ENCODE peak calls at places on chromosomes 16 and 17, in six cellular contexts. One of them, this sample, is unnamed.

GRCh38 chr17:72743037-72743467 is 349.4 kb downstream of the SLC39A11 start:
- DNase-seq in epithelial cell of prostate: no peak
- DNase-seq in HCT116: no peak
- DNase-seq in heart right ventricle: no peak
- DNase-seq in lung: no peak
- DNase-seq in osteoblast: no peak
- DNase-seq in this sample: no peak

GRCh38 chr17:29140051-29140582 is 40.1 kb downstream of the MYO18A start:
- DNase-seq in HCT116: no peak
- DNase-seq in epithelial cell of prostate: no peak
- DNase-seq in heart right ventricle: peak; percentile 91
- DNase-seq in osteoblast: peak; percentile 90
- DNase-seq in lung: peak; percentile 84
- DNase-seq in this sample: peak; percentile 95

GRCh38 chr17:1422907-1423306 is 22.9 kb upstream of the YWHAE start:
- DNase-seq in osteoblast: peak; percentile 97
- DNase-seq in epithelial cell of prostate: peak; percentile 77
- DNase-seq in lung: peak; percentile 53
- DNase-seq in HCT116: no peak
- DNase-seq in heart right ventricle: peak; percentile 22
- DNase-seq in this sample: no peak

GRCh38 chr17:81842725-81843504 is 8.1 kb upstream of the PPP1R27 start:
- DNase-seq in lung: no peak
- DNase-seq in osteoblast: no peak
- DNase-seq in heart right ventricle: no peak
- DNase-seq in epithelial cell of prostate: no peak
- DNase-seq in HCT116: no peak
- DNase-seq in this sample: no peak

GRCh38 chr17:15886804-15887203 is 58.1 kb upstream of the ADORA2B start:
- DNase-seq in osteoblast: no peak
- DNase-seq in epithelial cell of prostate: no peak
- DNase-seq in lung: no peak
- DNase-seq in HCT116: no peak
- DNase-seq in heart right ventricle: no peak
- DNase-seq in this sample: no peak

GRCh38 chr17:30336369-30337171 is 2.7 kb upstream of the TMIGD1 start:
- DNase-seq in osteoblast: peak; percentile 82
- DNase-seq in HCT116: peak; percentile 79
- DNase-seq in lung: peak; percentile 57
- DNase-seq in epithelial cell of prostate: no peak
- DNase-seq in heart right ventricle: peak; percentile 9
- DNase-seq in this sample: peak; percentile 86

GRCh38 chr17:35752945-35753764 is at the start of gene GAS2L2:
- DNase-seq in lung: no peak
- DNase-seq in HCT116: no peak
- DNase-seq in heart right ventricle: no peak
- DNase-seq in epithelial cell of prostate: no peak
- DNase-seq in osteoblast: no peak
- DNase-seq in this sample: no peak

GRCh38 chr16:82655315-82655714 is 28.5 kb downstream of the CDH13 start:
- DNase-seq in epithelial cell of prostate: no peak
- DNase-seq in osteoblast: peak; percentile 84
- DNase-seq in heart right ventricle: peak; percentile 40
- DNase-seq in lung: no peak
- DNase-seq in HCT116: no peak
- DNase-seq in this sample: no peak

GRCh38 chr16:77169650-77170236 is 21.2 kb upstream of the MON1B start:
- DNase-seq in lung: peak; percentile 51
- DNase-seq in osteoblast: peak; percentile 43
- DNase-seq in heart right ventricle: peak; percentile 32
- DNase-seq in HCT116: peak; percentile 42
- DNase-seq in epithelial cell of prostate: peak; percentile 12
- DNase-seq in this sample: no peak

GRCh38 chr17:42387663-42388380 is 420 bp downstream of the STAT3 start:
- DNase-seq in epithelial cell of prostate: no peak
- DNase-seq in HCT116: no peak
- DNase-seq in osteoblast: peak; percentile 47
- DNase-seq in heart right ventricle: peak; percentile 36
- DNase-seq in lung: peak; percentile 59
- DNase-seq in this sample: no peak

GRCh38 chr17:60390881-60391418 is 983 bp downstream of the USP32 start:
- DNase-seq in lung: no peak
- DNase-seq in HCT116: no peak
- DNase-seq in epithelial cell of prostate: no peak
- DNase-seq in heart right ventricle: peak; percentile 14
- DNase-seq in osteoblast: peak; percentile 66
- DNase-seq in this sample: peak; percentile 92

GRCh38 chr16:83100679-83101078 is 473.9 kb downstream of the CDH13 start:
- DNase-seq in HCT116: no peak
- DNase-seq in lung: no peak
- DNase-seq in heart right ventricle: no peak
- DNase-seq in osteoblast: no peak
- DNase-seq in epithelial cell of prostate: peak; percentile 61
- DNase-seq in this sample: no peak

GRCh38 chr17:78241277-78242023 is 10.0 kb downstream of the TMEM235 start:
- DNase-seq in lung: no peak
- DNase-seq in epithelial cell of prostate: no peak
- DNase-seq in heart right ventricle: no peak
- DNase-seq in osteoblast: peak; percentile 84
- DNase-seq in HCT116: peak; percentile 90
- DNase-seq in this sample: no peak

GRCh38 chr17:62643496-62643895 is 16.0 kb downstream of the MRC2 start:
- DNase-seq in HCT116: no peak
- DNase-seq in heart right ventricle: no peak
- DNase-seq in epithelial cell of prostate: no peak
- DNase-seq in osteoblast: no peak
- DNase-seq in lung: no peak
- DNase-seq in this sample: no peak

GRCh38 chr17:68195667-68196393 is 52.0 kb upstream of the AMZ2 start:
- DNase-seq in HCT116: no peak
- DNase-seq in epithelial cell of prostate: no peak
- DNase-seq in heart right ventricle: no peak
- DNase-seq in lung: no peak
- DNase-seq in osteoblast: peak; percentile 77
- DNase-seq in this sample: no peak

GRCh38 chr16:86365513-86366040 is 144.8 kb upstream of the FOXF1 start:
- DNase-seq in HCT116: no peak
- DNase-seq in lung: no peak
- DNase-seq in osteoblast: no peak
- DNase-seq in epithelial cell of prostate: no peak
- DNase-seq in heart right ventricle: no peak
- DNase-seq in this sample: no peak

GRCh38 chr16:23843143-23843542 is 7.4 kb downstream of the PRKCB start:
- DNase-seq in HCT116: no peak
- DNase-seq in heart right ventricle: no peak
- DNase-seq in epithelial cell of prostate: no peak
- DNase-seq in osteoblast: no peak
- DNase-seq in lung: no peak
- DNase-seq in this sample: no peak

GRCh38 chr16:56425439-56425832 is at the start of gene AMFR:
- DNase-seq in HCT116: peak; percentile 54
- DNase-seq in lung: peak; percentile 40
- DNase-seq in heart right ventricle: peak; percentile 58
- DNase-seq in osteoblast: peak; percentile 99
- DNase-seq in epithelial cell of prostate: no peak
- DNase-seq in this sample: no peak

GRCh38 chr16:24228514-24228913 is 27.6 kb upstream of the CACNG3 start:
- DNase-seq in heart right ventricle: no peak
- DNase-seq in lung: no peak
- DNase-seq in osteoblast: no peak
- DNase-seq in epithelial cell of prostate: no peak
- DNase-seq in HCT116: no peak
- DNase-seq in this sample: no peak

GRCh38 chr17:58305626-58306025 is 23.0 kb downstream of the TSPOAP1 start:
- DNase-seq in osteoblast: peak; percentile 58
- DNase-seq in epithelial cell of prostate: no peak
- DNase-seq in HCT116: no peak
- DNase-seq in lung: peak; percentile 26
- DNase-seq in heart right ventricle: no peak
- DNase-seq in this sample: peak; percentile 72

GRCh38 chr17:1438593-1439083 is 17.4 kb downstream of the CRK start:
- DNase-seq in HCT116: no peak
- DNase-seq in lung: no peak
- DNase-seq in epithelial cell of prostate: no peak
- DNase-seq in osteoblast: no peak
- DNase-seq in heart right ventricle: no peak
- DNase-seq in this sample: no peak

DNA sequence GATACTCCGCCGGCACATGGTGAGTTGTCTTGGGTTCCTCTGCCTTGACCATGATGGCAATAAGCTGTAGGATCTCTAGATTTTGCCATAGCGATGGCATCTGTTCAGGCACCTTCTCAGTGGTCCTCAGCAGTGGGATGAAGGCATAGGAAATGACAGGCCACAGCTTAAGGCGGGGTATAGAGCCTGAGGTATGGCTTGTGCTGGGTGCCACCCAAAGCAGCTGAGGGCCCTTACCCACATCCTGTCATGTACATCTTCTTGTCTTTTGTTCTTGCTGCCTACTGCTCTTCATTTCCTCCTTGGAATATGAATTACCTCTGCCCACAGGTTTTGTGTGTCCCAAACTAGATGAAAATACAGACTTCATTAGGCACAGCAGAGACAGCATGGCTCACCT is 29.5 kb downstream of the KAT7 start:
- DNase-seq in epithelial cell of prostate: no peak
- DNase-seq in HCT116: no peak
- DNase-seq in lung: no peak
- DNase-seq in osteoblast: no peak
- DNase-seq in heart right ventricle: no peak
- DNase-seq in this sample: no peak
- H3K27ac ChIP-seq in epithelial cell of prostate: no peak overlapping the region
- H3K27ac ChIP-seq in HCT116: no peak overlapping the region
- H3K27ac ChIP-seq in lung: no peak overlapping the region
- H3K27ac ChIP-seq in osteoblast: no peak overlapping the region
- H3K27ac ChIP-seq in heart right ventricle: no peak overlapping the region
- H3K27ac ChIP-seq in this sample: peak overlapping the region; percentile 32

DNA sequence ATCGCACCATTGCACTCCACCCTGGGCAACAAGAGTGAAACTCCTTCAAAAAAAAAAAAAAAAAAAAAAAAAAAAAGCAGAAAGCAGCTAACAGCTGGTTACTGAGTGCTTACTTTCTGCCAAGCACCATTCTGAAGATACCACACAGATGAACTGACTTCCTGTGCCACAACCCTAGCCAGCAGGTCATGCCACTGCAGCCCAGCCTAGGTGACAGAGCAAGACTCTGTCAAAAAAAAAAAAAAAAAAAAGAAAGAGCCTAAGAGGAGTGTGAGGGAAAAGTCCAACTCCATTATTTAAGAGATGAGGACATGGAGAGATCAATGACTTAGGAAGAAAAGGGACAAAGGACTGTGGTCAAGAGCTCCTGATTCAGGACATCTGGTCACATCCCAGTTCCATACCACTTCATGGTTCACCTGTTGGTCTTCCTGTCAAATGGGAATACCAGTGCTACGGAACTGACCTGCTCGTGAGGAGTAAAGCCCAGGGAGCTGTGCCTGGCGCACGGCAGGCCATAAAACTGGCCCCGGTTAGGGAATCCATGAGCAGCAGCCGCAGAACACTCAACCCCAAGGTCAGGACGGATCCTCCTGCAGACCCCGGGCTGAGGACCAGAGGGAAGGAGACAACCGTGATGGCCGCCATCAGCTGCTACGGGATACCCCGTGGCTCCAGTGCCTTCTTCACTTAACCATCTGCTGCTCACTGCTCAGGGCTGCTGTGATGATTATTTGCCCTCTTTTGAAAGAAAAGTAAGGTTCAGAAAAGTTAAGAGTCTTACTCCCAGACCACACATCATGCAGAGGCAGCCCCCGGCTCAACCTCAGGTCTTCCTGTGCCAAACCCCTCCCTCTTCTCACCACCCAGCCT is 950 bp downstream of the KLHDC4 start:
- DNase-seq in epithelial cell of prostate: no peak
- DNase-seq in HCT116: no peak
- DNase-seq in lung: no peak
- DNase-seq in heart right ventricle: no peak
- DNase-seq in osteoblast: no peak
- DNase-seq in this sample: no peak
- H3K27ac ChIP-seq in epithelial cell of prostate: peak overlapping the region; percentile 71
- H3K27ac ChIP-seq in HCT116: peak overlapping the region; percentile 68
- H3K27ac ChIP-seq in lung: no peak overlapping the region
- H3K27ac ChIP-seq in heart right ventricle: peak overlapping the region; percentile 90
- H3K27ac ChIP-seq in osteoblast: peak overlapping the region; percentile 92
- H3K27ac ChIP-seq in this sample: peak overlapping the region; percentile 88

DNA sequence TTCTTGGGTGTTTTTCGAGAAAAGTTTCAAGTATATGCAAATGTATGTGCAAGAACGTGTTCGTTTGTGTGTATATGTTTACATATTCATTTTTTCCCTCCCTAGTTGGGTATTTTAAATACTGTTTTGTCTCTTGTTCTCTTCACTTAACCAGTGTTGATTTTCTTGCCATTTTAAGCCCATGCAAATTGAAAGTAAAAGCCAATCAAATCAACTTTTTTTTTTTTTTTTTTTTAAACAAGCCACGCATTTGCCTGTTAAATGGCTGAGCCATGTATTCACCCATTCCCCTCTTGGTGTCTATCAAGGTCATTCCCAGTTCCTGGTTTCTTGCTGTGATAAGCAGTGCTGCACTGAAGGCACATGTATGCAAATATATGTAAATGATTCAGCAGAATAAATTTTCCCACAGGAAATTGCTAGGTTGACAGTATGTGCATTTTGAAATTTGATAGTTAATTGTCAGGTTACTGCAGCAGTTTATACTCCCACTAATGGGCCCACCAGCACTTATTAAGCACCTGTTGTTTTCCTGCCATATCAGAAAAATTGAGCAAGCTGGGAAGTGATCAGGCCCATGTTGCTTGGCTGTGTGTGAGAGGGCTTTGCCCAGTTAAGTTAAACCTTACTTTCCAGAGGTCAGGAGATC is 12.3 kb downstream of the ABCC1 start:
- DNase-seq in epithelial cell of prostate: no peak
- DNase-seq in HCT116: no peak
- DNase-seq in lung: no peak
- DNase-seq in heart right ventricle: no peak
- DNase-seq in osteoblast: no peak
- DNase-seq in this sample: no peak
- H3K27ac ChIP-seq in epithelial cell of prostate: no peak overlapping the region
- H3K27ac ChIP-seq in HCT116: no peak overlapping the region
- H3K27ac ChIP-seq in lung: no peak overlapping the region
- H3K27ac ChIP-seq in heart right ventricle: no peak overlapping the region
- H3K27ac ChIP-seq in osteoblast: no peak overlapping the region
- H3K27ac ChIP-seq in this sample: peak overlapping the region; percentile 43

GRCh38 chr16:46882304-46882939 is 1.7 kb upstream of the GPT2 start:
- DNase-seq in lung: no peak
- DNase-seq in osteoblast: no peak
- DNase-seq in HCT116: no peak
- DNase-seq in heart right ventricle: no peak
- DNase-seq in epithelial cell of prostate: no peak
- DNase-seq in this sample: no peak

GRCh38 chr16:46884513-46885293 is 541 bp downstream of the GPT2 start:
- DNase-seq in osteoblast: no peak
- DNase-seq in heart right ventricle: no peak
- DNase-seq in lung: no peak
- DNase-seq in HCT116: no peak
- DNase-seq in epithelial cell of prostate: no peak
- DNase-seq in this sample: no peak

GRCh38 chr16:46882940-46883307 is 1.2 kb upstream of the GPT2 start:
- DNase-seq in HCT116: no peak
- DNase-seq in epithelial cell of prostate: no peak
- DNase-seq in lung: no peak
- DNase-seq in osteoblast: no peak
- DNase-seq in heart right ventricle: no peak
- DNase-seq in this sample: no peak

GRCh38 chr16:46883690-46884512 is at the start of gene GPT2:
- DNase-seq in epithelial cell of prostate: peak; percentile 59
- DNase-seq in lung: peak; percentile 97
- DNase-seq in osteoblast: peak; percentile 98
- DNase-seq in HCT116: peak; percentile 91
- DNase-seq in heart right ventricle: peak; percentile 97
- DNase-seq in this sample: peak; percentile 97

GRCh38 chr16:46883353-46883689 is 841 bp upstream of the GPT2 start:
- DNase-seq in epithelial cell of prostate: no peak
- DNase-seq in HCT116: no peak
- DNase-seq in lung: no peak
- DNase-seq in osteoblast: no peak
- DNase-seq in heart right ventricle: no peak
- DNase-seq in this sample: no peak
- H3K27ac ChIP-seq in epithelial cell of prostate: peak overlapping the region; percentile 89
- H3K27ac ChIP-seq in HCT116: peak overlapping the region; percentile 53
- H3K27ac ChIP-seq in lung: no peak overlapping the region
- H3K27ac ChIP-seq in osteoblast: peak overlapping the region; percentile 13
- H3K27ac ChIP-seq in heart right ventricle: peak overlapping the region; percentile 43
- H3K27ac ChIP-seq in this sample: peak overlapping the region; percentile 80

This sample was measured in esophagus muscularis mucosa.